ENCODE peak calls at places on chromosomes 1 and 21, in eight cellular contexts. X is colonic mucosa; M is activated CD8-positive, alpha-beta memory T cell treated with anti-CD3 and anti-CD28 coated beads for 1 hour; Q is NCI-H1092; S is epithelial cell of esophagus; Z is dermis microvascular lymphatic vessel endothelial cell; I is HS-5; G is activated CD4-positive, alpha-beta T cell treated with anti-CD3 and anti-CD28 coated beads for 36 hours. L is an unnamed sample.

GRCh38 chr21:27421654-27422053 is 454.8 kb upstream of the ADAMTS5 start:
- DNase-seq in Q (no peak), G (no peak), M (no peak), S (no peak), X (no peak), Z (no peak), I (no peak), L (no peak)

GRCh38 chr1:71047635-71048607 is at the start of gene PTGER3:
- DNase-seq in G (peak; percentile 58), M (peak; percentile 28), X (peak; percentile 84), S (peak; percentile 41), Q (peak; percentile 39), I (no peak), Z (peak; percentile 28), L (no peak)

GRCh38 chr1:245458234-245458633 is 303.4 kb downstream of the KIF26B start:
- DNase-seq in X (no peak), Z (no peak), S (no peak), M (no peak), I (no peak), G (no peak), Q (no peak), L (no peak)

GRCh38 chr1:202162418-202163280 is 2.2 kb upstream of the PTPN7 start:
- DNase-seq in X (no peak), M (no peak), I (no peak), Z (no peak), G (peak; percentile 55), S (no peak), Q (no peak), L (no peak)

GRCh38 chr1:230822092-230822581 is 46.2 kb downstream of the C1orf198 start:
- DNase-seq in G (no peak), X (no peak), M (no peak), I (no peak), Z (peak; percentile 95), S (no peak), Q (no peak), L (no peak)

GRCh38 chr21:33901421-33902288 is 13.9 kb downstream of the ATP5PO start:
- DNase-seq in Q (no peak), G (peak; percentile 48), M (no peak), I (no peak), S (peak; percentile 60), X (no peak), Z (peak; percentile 72), L (peak; percentile 22)

GRCh38 chr1:53890522-53890941 is 935 bp upstream of the YIPF1 start:
- DNase-seq in Q (no peak), M (no peak), G (peak; percentile 54), Z (no peak), S (peak; percentile 80), X (no peak), I (no peak), L (no peak)

GRCh38 chr1:119968068-119968492 is 71.8 kb upstream of the ADAM30 start:
- DNase-seq in S (peak; percentile 75), G (peak; percentile 90), Z (peak; percentile 52), Q (no peak), X (peak; percentile 84), I (peak; percentile 32), M (peak; percentile 56), L (no peak)